ENCODE peak calls at places on chromosomes 5 and 9, in four cellular contexts. One of them, this sample, is unnamed.

GRCh38 chr5:132074772-132075718 is 1.5 kb downstream of the CSF2 start:
- DNase-seq in HEK293T: no peak
- DNase-seq in WTC11: no peak
- DNase-seq in K562: peak
- DNase-seq in this sample: no peak

GRCh38 chr9:32456564-32456963 is 69.4 kb downstream of the RIGI start:
- DNase-seq in HEK293T: no peak
- DNase-seq in WTC11: no peak
- DNase-seq in K562: no peak
- DNase-seq in this sample: peak

GRCh38 chr9:91101598-91102168 is 260.0 kb downstream of the AUH start:
- DNase-seq in HEK293T: no peak
- DNase-seq in WTC11: no peak
- DNase-seq in K562: no peak
- DNase-seq in this sample: no peak

GRCh38 chr5:72179816-72180440 is 72.7 kb downstream of the MAP1B start:
- DNase-seq in HEK293T: no peak
- DNase-seq in WTC11: no peak
- DNase-seq in K562: no peak
- DNase-seq in this sample: no peak

GRCh38 chr5:53603009-53603687 is 42.7 kb downstream of the NDUFS4 start:
- DNase-seq in HEK293T: no peak
- DNase-seq in WTC11: no peak
- DNase-seq in K562: no peak
- DNase-seq in this sample: no peak

GRCh38 chr9:73143606-73144328 is 7.9 kb upstream of the ANXA1 start:
- DNase-seq in HEK293T: no peak
- DNase-seq in WTC11: no peak
- DNase-seq in K562: peak
- DNase-seq in this sample: no peak

GRCh38 chr5:136374003-136374402 is 8.7 kb upstream of the TRPC7 start:
- DNase-seq in HEK293T: peak
- DNase-seq in WTC11: peak
- DNase-seq in K562: peak
- DNase-seq in this sample: peak

GRCh38 chr5:37715361-37715760 is 124.5 kb downstream of the GDNF start:
- DNase-seq in HEK293T: no peak
- DNase-seq in WTC11: no peak
- DNase-seq in K562: no peak
- DNase-seq in this sample: peak

GRCh38 chr5:52620315-52620714 is 167.4 kb upstream of the ITGA1 start:
- DNase-seq in HEK293T: no peak
- DNase-seq in WTC11: no peak
- DNase-seq in K562: no peak
- DNase-seq in this sample: no peak

GRCh38 chr9:130382636-130383349 is 62.0 kb upstream of the ASS1 start:
- DNase-seq in HEK293T: no peak
- DNase-seq in WTC11: no peak
- DNase-seq in K562: no peak
- DNase-seq in this sample: no peak

GRCh38 chr5:103929310-103930003 is 366.9 kb upstream of the NUDT12 start:
- DNase-seq in HEK293T: no peak
- DNase-seq in WTC11: no peak
- DNase-seq in K562: no peak
- DNase-seq in this sample: no peak

GRCh38 chr9:96514108-96514824 is 64.3 kb downstream of the HABP4 start:
- DNase-seq in HEK293T: no peak
- DNase-seq in WTC11: no peak
- DNase-seq in K562: no peak
- DNase-seq in this sample: no peak

GRCh38 chr5:53934126-53934856 is 373.9 kb downstream of the NDUFS4 start:
- DNase-seq in HEK293T: no peak
- DNase-seq in WTC11: no peak
- DNase-seq in K562: no peak
- DNase-seq in this sample: no peak

GRCh38 chr5:176570044-176570443 is 20.9 kb downstream of the CDHR2 start:
- DNase-seq in HEK293T: no peak
- DNase-seq in WTC11: no peak
- DNase-seq in K562: no peak
- DNase-seq in this sample: no peak

GRCh38 chr5:148374693-148375360 is 8.9 kb upstream of the FBXO38 start:
- DNase-seq in HEK293T: peak
- DNase-seq in WTC11: peak
- DNase-seq in K562: peak
- DNase-seq in this sample: peak

GRCh38 chr5:175558801-175559480 is 80.6 kb downstream of the SFXN1 start:
- DNase-seq in HEK293T: no peak
- DNase-seq in WTC11: no peak
- DNase-seq in K562: no peak
- DNase-seq in this sample: no peak

GRCh38 chr5:9468070-9468388 is 77.8 kb downstream of the SEMA5A start:
- DNase-seq in HEK293T: no peak
- DNase-seq in WTC11: no peak
- DNase-seq in K562: no peak
- DNase-seq in this sample: no peak

GRCh38 chr9:88818495-88819201 is 172.6 kb upstream of the S1PR3 start:
- DNase-seq in HEK293T: no peak
- DNase-seq in WTC11: no peak
- DNase-seq in K562: no peak
- DNase-seq in this sample: no peak

GRCh38 chr5:172123269-172123692 is 64.7 kb downstream of the STK10 start:
- DNase-seq in HEK293T: peak
- DNase-seq in WTC11: no peak
- DNase-seq in K562: no peak
- DNase-seq in this sample: peak

GRCh38 chr5:154836225-154836624 is 14.2 kb downstream of the FAXDC2 start:
- DNase-seq in HEK293T: no peak
- DNase-seq in WTC11: no peak
- DNase-seq in K562: no peak
- DNase-seq in this sample: no peak

GRCh38 chr5:157890825-157891587 is 32.1 kb upstream of the CLINT1 start:
- DNase-seq in HEK293T: no peak
- DNase-seq in WTC11: no peak
- DNase-seq in K562: peak
- DNase-seq in this sample: no peak

GRCh38 chr5:168752012-168752411 is 172.8 kb upstream of the PANK3 start:
- DNase-seq in HEK293T: no peak
- DNase-seq in WTC11: no peak
- DNase-seq in K562: no peak
- DNase-seq in this sample: no peak

GRCh38 chr5:178078197-178078995 is 34.9 kb upstream of the N4BP3 start:
- DNase-seq in HEK293T: peak
- DNase-seq in WTC11: no peak
- DNase-seq in K562: no peak
- DNase-seq in this sample: no peak

GRCh38 chr9:34405719-34406118 is 29.0 kb upstream of the MYORG start:
- DNase-seq in HEK293T: no peak
- DNase-seq in WTC11: no peak
- DNase-seq in K562: no peak
- DNase-seq in this sample: no peak

GRCh38 chr5:75640395-75640794 is 29.1 kb downstream of the ANKDD1B start:
- DNase-seq in HEK293T: no peak
- DNase-seq in WTC11: no peak
- DNase-seq in K562: no peak
- DNase-seq in this sample: no peak
- TF ChIP-seq ELF4 in HEK293T: no peak
- TF ChIP-seq ELF4 in WTC11: no peak
- TF ChIP-seq ELF4 in K562: no peak
- TF ChIP-seq ELF4 in this sample: no peak

DNA sequence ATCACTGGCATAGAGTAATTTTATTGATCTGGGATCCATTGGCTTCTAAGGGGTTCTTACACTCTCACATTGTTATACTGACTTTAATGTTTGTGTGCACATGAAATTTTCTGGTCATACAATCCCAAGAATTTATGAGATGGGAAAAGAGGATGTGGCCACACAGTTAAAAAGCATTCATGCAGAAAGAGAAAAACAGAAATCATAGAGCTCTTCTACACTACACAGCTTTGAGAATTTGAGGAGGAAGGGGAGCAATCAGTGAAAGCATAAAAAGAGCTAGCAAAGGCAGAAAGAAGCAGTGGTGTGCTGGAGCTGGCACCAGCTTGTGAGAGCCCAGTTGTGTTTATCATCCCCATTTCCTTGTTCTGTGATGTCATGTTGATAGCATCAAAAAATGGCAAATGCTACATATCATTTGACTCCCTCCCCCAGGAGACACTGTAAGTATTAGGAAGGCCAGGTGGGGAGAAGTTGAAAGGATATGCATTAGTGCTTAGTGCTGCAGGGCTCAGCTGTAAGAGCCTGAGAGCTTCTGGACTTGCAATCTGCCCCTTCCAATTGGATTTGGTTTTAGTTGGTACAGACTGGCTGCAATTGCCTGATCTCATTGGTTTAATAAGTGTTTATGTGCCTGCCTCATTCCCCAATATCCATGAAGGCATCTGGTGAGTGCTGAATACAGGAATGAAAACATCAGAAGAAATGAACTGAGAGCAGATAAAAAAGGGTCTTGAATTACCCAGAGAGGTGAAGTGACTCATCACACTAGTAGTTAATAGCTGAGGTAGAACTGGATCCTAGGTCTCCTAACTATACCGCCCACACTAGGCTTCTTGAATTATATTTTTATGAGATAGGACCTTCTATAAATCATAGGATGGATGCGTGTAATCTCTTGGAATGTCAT is 30.9 kb downstream of the RHOBTB3 start:
- DNase-seq in HEK293T: no peak
- DNase-seq in WTC11: no peak
- DNase-seq in K562: no peak
- DNase-seq in this sample: no peak
- TF ChIP-seq ELF4 in HEK293T: no peak
- TF ChIP-seq ELF4 in WTC11: no peak
- TF ChIP-seq ELF4 in K562: no peak
- TF ChIP-seq ELF4 in this sample: no peak

GRCh38 chr5:146006470-146006869 is 70.1 kb downstream of the SH3RF2 start:
- DNase-seq in HEK293T: no peak
- DNase-seq in WTC11: no peak
- DNase-seq in K562: no peak
- DNase-seq in this sample: no peak

GRCh38 chr5:146009020-146009419 is 72.6 kb downstream of the SH3RF2 start:
- DNase-seq in HEK293T: no peak
- DNase-seq in WTC11: no peak
- DNase-seq in K562: no peak
- DNase-seq in this sample: no peak

GRCh38 chr5:146007973-146008372 is 71.6 kb downstream of the SH3RF2 start:
- DNase-seq in HEK293T: no peak
- DNase-seq in WTC11: no peak
- DNase-seq in K562: no peak
- DNase-seq in this sample: no peak

GRCh38 chr5:146005723-146006122 is 69.3 kb downstream of the SH3RF2 start:
- DNase-seq in HEK293T: no peak
- DNase-seq in WTC11: no peak
- DNase-seq in K562: no peak
- DNase-seq in this sample: no peak

GRCh38 chr5:146007270-146007669 is 70.9 kb downstream of the SH3RF2 start:
- DNase-seq in HEK293T: no peak
- DNase-seq in WTC11: no peak
- DNase-seq in K562: peak
- DNase-seq in this sample: peak
- TF ChIP-seq ELF4 in HEK293T: no peak
- TF ChIP-seq ELF4 in WTC11: no peak
- TF ChIP-seq ELF4 in K562: no peak
- TF ChIP-seq ELF4 in this sample: no peak

GRCh38 chr5:153476767-153477166 is 13.7 kb upstream of the GRIA1 start:
- DNase-seq in HEK293T: no peak
- DNase-seq in WTC11: no peak
- DNase-seq in K562: no peak
- DNase-seq in this sample: no peak
- TF ChIP-seq ELF4 in HEK293T: no peak
- TF ChIP-seq ELF4 in WTC11: no peak
- TF ChIP-seq ELF4 in K562: no peak
- TF ChIP-seq ELF4 in this sample: no peak

DNA sequence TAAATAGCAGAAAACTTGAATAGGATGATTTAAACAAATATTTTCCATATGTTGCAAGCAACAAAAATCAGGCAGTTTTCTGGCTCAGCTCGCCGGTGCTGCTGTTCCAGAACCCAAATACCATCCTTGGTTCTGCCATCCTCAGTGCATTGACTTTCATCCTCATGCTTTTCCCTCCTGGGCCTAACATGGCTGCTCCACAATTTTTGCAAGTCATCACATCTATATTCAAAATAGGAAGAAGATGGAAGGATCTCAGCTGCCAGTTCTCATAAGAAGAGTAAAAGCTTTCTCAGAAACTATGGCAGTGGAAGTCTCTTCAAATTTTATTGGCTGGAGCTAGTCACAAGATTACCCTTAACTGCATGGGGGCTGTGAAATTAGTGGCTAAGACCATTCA is 136.7 kb downstream of the STARD4 start:
- DNase-seq in HEK293T: no peak
- DNase-seq in WTC11: no peak
- DNase-seq in K562: no peak
- DNase-seq in this sample: no peak
- TF ChIP-seq ELF4 in HEK293T: no peak
- TF ChIP-seq ELF4 in WTC11: no peak
- TF ChIP-seq ELF4 in K562: no peak
- TF ChIP-seq ELF4 in this sample: no peak